ENCODE peak calls at places on chromosome 18, in eight cellular contexts. Y, K, E, M, P, R, S and N are unnamed samples.

GRCh38 chr18:57002627-57003026 is 144.3 kb upstream of the BOD1L2 start:
- DNase-seq in Y (no peak), K (no peak), E (no peak), M (no peak), P (no peak), R (peak; percentile 9), S (peak; percentile 36), N (no peak)

GRCh38 chr18:65269375-65269774 is 481.4 kb upstream of the CDH7 start:
- DNase-seq in Y (no peak), K (no peak), E (no peak), M (no peak), P (no peak), R (no peak), S (no peak), N (no peak)

GRCh38 chr18:33951031-33951430 is 273.7 kb downstream of the NOL4 start:
- DNase-seq in Y (no peak), K (no peak), E (no peak), M (no peak), P (peak; percentile 71), R (no peak), S (no peak), N (peak; percentile 16)

GRCh38 chr18:9521770-9522169 is 46.5 kb downstream of the RALBP1 start:
- DNase-seq in Y (no peak), K (no peak), E (no peak), M (no peak), P (no peak), R (peak; percentile 74), S (no peak), N (no peak)

GRCh38 chr18:26618130-26618529 is 69.8 kb upstream of the KCTD1 start:
- DNase-seq in Y (no peak), K (no peak), E (no peak), M (no peak), P (peak; percentile 12), R (no peak), S (no peak), N (no peak)

GRCh38 chr18:79476031-79476917 is 80.5 kb downstream of the NFATC1 start:
- DNase-seq in Y (no peak), K (no peak), E (no peak), M (no peak), P (no peak), R (no peak), S (no peak), N (no peak)

GRCh38 chr18:30675493-30675892 is 367.0 kb downstream of the DSC3 start:
- DNase-seq in Y (no peak), K (no peak), E (no peak), M (no peak), P (no peak), R (no peak), S (no peak), N (no peak)

GRCh38 chr18:63578357-63578958 is 8.7 kb upstream of the SERPINB13 start:
- DNase-seq in Y (no peak), K (no peak), E (no peak), M (no peak), P (no peak), R (peak; percentile 30), S (peak; percentile 57), N (peak; percentile 51)

GRCh38 chr18:2847341-2848144 is 737 bp downstream of the EMILIN2 start:
- DNase-seq in Y (no peak), K (no peak), E (no peak), M (no peak), P (no peak), R (no peak), S (peak; percentile 66), N (no peak)

GRCh38 chr18:6405237-6406074 is 9.3 kb downstream of the L3MBTL4 start:
- DNase-seq in Y (no peak), K (no peak), E (no peak), M (no peak), P (peak; percentile 18), R (peak; percentile 31), S (no peak), N (no peak)

GRCh38 chr18:35077937-35078336 is 36.7 kb downstream of the MAPRE2 start:
- DNase-seq in Y (no peak), K (no peak), E (no peak), M (no peak), P (peak; percentile 18), R (no peak), S (no peak), N (no peak)

GRCh38 chr18:78666666-78667335 is 312.8 kb upstream of the SALL3 start:
- DNase-seq in Y (no peak), K (no peak), E (no peak), M (no peak), P (no peak), R (no peak), S (no peak), N (no peak)

GRCh38 chr18:498901-499300 is 1.6 kb downstream of the COLEC12 start:
- DNase-seq in Y (no peak), K (no peak), E (no peak), M (no peak), P (no peak), R (no peak), S (no peak), N (no peak)

GRCh38 chr18:32804126-32804888 is 31.5 kb upstream of the KLHL14 start:
- DNase-seq in Y (no peak), K (no peak), E (no peak), M (no peak), P (no peak), R (no peak), S (peak; percentile 73), N (no peak)

GRCh38 chr18:32803571-32803970 is 30.7 kb upstream of the KLHL14 start:
- DNase-seq in Y (peak; percentile 21), K (no peak), E (no peak), M (no peak), P (peak; percentile 1), R (no peak), S (no peak), N (no peak)

GRCh38 chr18:32801236-32801635 is 28.4 kb upstream of the KLHL14 start:
- DNase-seq in Y (no peak), K (no peak), E (no peak), M (no peak), P (no peak), R (no peak), S (no peak), N (no peak)

GRCh38 chr18:32802606-32803451 is 30.0 kb upstream of the KLHL14 start:
- DNase-seq in Y (no peak), K (no peak), E (no peak), M (no peak), P (no peak), R (no peak), S (no peak), N (no peak)

DNA sequence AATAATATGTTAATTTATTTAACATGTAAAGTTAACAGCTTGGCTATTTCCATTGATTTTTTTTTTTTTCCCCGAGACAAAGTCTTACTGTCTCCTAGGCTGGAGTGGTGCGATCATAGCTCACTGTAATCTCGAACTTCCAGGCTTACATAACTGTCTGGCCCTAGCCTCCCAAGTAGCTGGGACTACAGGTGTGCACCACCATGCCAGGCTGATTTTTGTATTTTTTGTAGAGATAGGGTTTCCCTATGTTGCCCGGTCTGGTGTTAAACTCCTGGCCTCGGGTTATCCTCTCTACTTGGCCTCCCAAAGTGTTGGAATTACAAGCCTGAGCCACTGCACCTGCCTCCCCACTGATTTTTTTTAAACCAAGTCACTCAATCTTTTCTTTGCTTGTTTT is 32.5 kb upstream of the KLHL14 start:
- DNase-seq in Y (no peak), K (no peak), E (no peak), M (no peak), P (no peak), R (no peak), S (no peak), N (no peak)
- H3K27me3 ChIP-seq in Y (no peaks in the 10 kb centered on the region), K (no peaks in the 10 kb centered on the region), E (no peaks in the 10 kb centered on the region), M (no peaks in the 10 kb centered on the region), P (no peaks in the 10 kb centered on the region), R (no peaks in the 10 kb centered on the region), S (no peaks in the 10 kb centered on the region), N (no peaks in the 10 kb centered on the region)

GRCh38 chr18:47253101-47253654 is 1.7 kb upstream of the SKOR2 start:
- DNase-seq in Y (no peak), K (no peak), E (no peak), M (no peak), P (no peak), R (no peak), S (no peak), N (no peak)

GRCh38 chr18:47249602-47250001 is 1.9 kb downstream of the SKOR2 start:
- DNase-seq in Y (no peak), K (no peak), E (no peak), M (no peak), P (no peak), R (no peak), S (no peak), N (no peak)

GRCh38 chr18:47251289-47252120 is at the start of gene SKOR2:
- DNase-seq in Y (no peak), K (no peak), E (no peak), M (no peak), P (no peak), R (no peak), S (no peak), N (no peak)

GRCh38 chr18:47250415-47251046 is 929 bp downstream of the SKOR2 start:
- DNase-seq in Y (no peak), K (no peak), E (no peak), M (no peak), P (no peak), R (no peak), S (no peak), N (no peak)

GRCh38 chr18:47254341-47254939 is 3.0 kb upstream of the SKOR2 start:
- DNase-seq in Y (no peak), K (no peak), E (no peak), M (peak; percentile 1), P (peak; percentile 14), R (peak; percentile 2), S (peak; percentile 90), N (peak; percentile 12)
- H3K27me3 ChIP-seq in Y (no peaks in the 10 kb centered on the region), K (peaks cover 82% of the 10 kb centered on the region), E (peaks cover 35% of the 10 kb centered on the region), M (peaks cover 40% of the 10 kb centered on the region), P (peaks cover 74% of the 10 kb centered on the region), R (peaks cover 2% of the 10 kb centered on the region), S (peaks cover 100% of the 10 kb centered on the region), N (peaks cover 34% of the 10 kb centered on the region)

DNA sequence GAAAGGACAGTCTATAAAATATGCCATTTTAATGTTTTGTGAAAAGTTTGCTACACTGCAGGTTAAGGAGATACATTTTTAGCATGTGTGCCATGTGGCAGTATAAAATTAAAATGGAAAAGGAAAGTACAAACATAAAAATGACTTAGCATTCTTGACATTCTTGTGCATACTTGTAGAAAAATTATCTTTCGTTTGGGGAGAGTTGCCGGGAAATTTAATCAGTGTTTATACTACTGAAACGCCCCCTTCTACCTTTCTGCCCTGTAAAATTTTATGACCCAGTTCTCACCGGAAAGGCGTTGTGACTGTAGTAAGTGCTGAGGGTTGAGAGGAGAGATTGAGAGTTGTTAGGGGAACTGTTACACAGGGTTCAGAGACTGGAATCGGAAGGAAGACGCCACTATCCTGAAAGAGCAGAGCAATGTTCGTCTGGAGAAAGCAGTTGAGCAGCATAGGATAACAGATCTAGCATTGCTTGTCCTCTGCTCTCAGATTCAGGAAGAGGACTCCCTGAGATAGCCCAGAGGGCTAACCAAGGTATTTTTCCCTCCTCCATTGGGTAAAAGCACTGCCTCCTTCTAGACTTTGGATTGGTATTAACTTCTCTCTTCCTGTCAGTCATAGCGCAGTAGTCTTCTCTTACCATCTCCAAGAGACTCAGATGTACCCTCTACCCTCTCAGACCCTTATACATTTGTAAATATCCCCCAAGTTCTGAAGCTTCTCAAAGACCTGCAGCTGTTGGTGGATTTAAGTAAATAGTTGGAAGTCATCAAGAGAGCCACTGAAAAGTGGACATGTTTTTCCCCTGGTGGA is 2.7 kb downstream of the CDH20 start:
- DNase-seq in Y (no peak), K (no peak), E (no peak), M (no peak), P (peak; percentile 31), R (no peak), S (no peak), N (no peak)
- H3K27me3 ChIP-seq in Y (peaks cover 10% of the 10 kb centered on the region), K (peaks cover 29% of the 10 kb centered on the region), E (no peaks in the 10 kb centered on the region), M (peaks cover 34% of the 10 kb centered on the region), P (no peaks in the 10 kb centered on the region), R (peaks cover 4% of the 10 kb centered on the region), S (peaks cover 34% of the 10 kb centered on the region), N (peaks cover 10% of the 10 kb centered on the region)

GRCh38 chr18:59275406-59275949 is 2.2 kb upstream of the RAX start:
- DNase-seq in Y (no peak), K (no peak), E (no peak), M (no peak), P (no peak), R (no peak), S (no peak), N (no peak)
- H3K27me3 ChIP-seq in Y (peaks cover 20% of the 10 kb centered on the region), K (peaks cover 87% of the 10 kb centered on the region), E (no peaks in the 10 kb centered on the region), M (peaks cover 93% of the 10 kb centered on the region), P (peaks cover 92% of the 10 kb centered on the region), R (peaks cover 15% of the 10 kb centered on the region), S (peaks cover 100% of the 10 kb centered on the region), N (peaks cover 52% of the 10 kb centered on the region)